ENCODE peak calls at places on chromosomes 4 and X, in five cellular contexts. K, W, J, A and L are unnamed samples.

GRCh38 chrX:105190252-105190853 is 30.1 kb downstream of the TEX13A start:
- DNase-seq in K (peak), W (no peak), J (no peak), A (no peak), L (peak)

GRCh38 chr4:30614771-30615170 is 105.4 kb upstream of the PCDH7 start:
- DNase-seq in K (peak), W (no peak), J (no peak), A (no peak), L (no peak)

GRCh38 chr4:26916195-26916594 is 55.6 kb downstream of the STIM2 start:
- DNase-seq in K (peak), W (no peak), J (no peak), A (no peak), L (peak)

GRCh38 chr4:137394000-137394399 is 138.3 kb downstream of the PCDH18 start:
- DNase-seq in K (no peak), W (no peak), J (no peak), A (no peak), L (no peak)

GRCh38 chrX:41688835-41689234 is at the start of gene GPR34:
- DNase-seq in K (no peak), W (no peak), J (no peak), A (no peak), L (no peak)

GRCh38 chr4:143402776-143403550 is 66.3 kb downstream of the GAB1 start:
- DNase-seq in K (no peak), W (no peak), J (no peak), A (no peak), L (no peak)

GRCh38 chrX:140815868-140816267 is 106.3 kb downstream of the LINC00632 start:
- DNase-seq in K (peak), W (no peak), J (no peak), A (no peak), L (peak)

GRCh38 chrX:10177620-10178019 is 20.8 kb downstream of the CLCN4 start:
- DNase-seq in K (no peak), W (no peak), J (no peak), A (no peak), L (no peak)

GRCh38 chr4:118206627-118207026 is 146.2 kb downstream of the PRSS12 start:
- DNase-seq in K (no peak), W (no peak), J (no peak), A (no peak), L (no peak)

GRCh38 chr4:68865178-68865638 is 49.4 kb downstream of the UGT2B10 start:
- DNase-seq in K (no peak), W (no peak), J (no peak), A (no peak), L (no peak)

GRCh38 chrX:24149346-24150050 is at the start of gene ZFX:
- DNase-seq in K (peak), W (peak), J (peak), A (peak), L (peak)

GRCh38 chr4:3062466-3062865 is 11.9 kb downstream of the HTT-AS start:
- DNase-seq in K (no peak), W (no peak), J (no peak), A (no peak), L (peak)

GRCh38 chr4:151104621-151105020 is 5.2 kb downstream of the RPS3A start:
- DNase-seq in K (no peak), W (no peak), J (no peak), A (no peak), L (no peak)

GRCh38 chr4:530017-530781 is 31.2 kb downstream of the PIGG start:
- DNase-seq in K (no peak), W (no peak), J (no peak), A (peak), L (no peak)

GRCh38 chrX:25158635-25159034 is 142.9 kb upstream of the ARX start:
- DNase-seq in K (peak), W (no peak), J (no peak), A (no peak), L (no peak)

GRCh38 chrX:16278927-16279326 is 111.6 kb downstream of the MAGEB17 start:
- DNase-seq in K (peak), W (no peak), J (no peak), A (no peak), L (no peak)

GRCh38 chr4:125315571-125316390 is 1.0 kb downstream of the FAT4 start:
- DNase-seq in K (peak), W (no peak), J (peak), A (peak), L (peak)

GRCh38 chr4:156560701-156561100 is 410.9 kb downstream of the PDGFC start:
- DNase-seq in K (no peak), W (no peak), J (no peak), A (no peak), L (peak)

GRCh38 chrX:110399497-110399896 is 40.8 kb downstream of the RTL9 start:
- DNase-seq in K (no peak), W (no peak), J (no peak), A (no peak), L (no peak)

GRCh38 chr4:164731827-164732474 is 22.0 kb upstream of the SMIM31 start:
- DNase-seq in K (peak), W (peak), J (peak), A (no peak), L (peak)

GRCh38 chrX:11953615-11954014 is 184.7 kb upstream of the FRMPD4 start:
- DNase-seq in K (no peak), W (no peak), J (no peak), A (no peak), L (peak)

GRCh38 chr4:70877539-70877938 is 24.6 kb upstream of the MOB1B start:
- DNase-seq in K (no peak), W (no peak), J (no peak), A (no peak), L (no peak)

GRCh38 chr4:87912164-87913004 is 63.1 kb upstream of the SPP1 start:
- DNase-seq in K (no peak), W (no peak), J (no peak), A (no peak), L (no peak)

GRCh38 chrX:44306336-44306735 is 37.1 kb downstream of the EFHC2 start:
- DNase-seq in K (peak), W (no peak), J (no peak), A (no peak), L (peak)

GRCh38 chrX:39815621-39816020 is 282.1 kb downstream of the BCOR start:
- DNase-seq in K (no peak), W (no peak), J (no peak), A (no peak), L (no peak)

GRCh38 chr4:39613093-39613656 is 25.5 kb downstream of the SMIM14 start:
- DNase-seq in K (no peak), W (no peak), J (no peak), A (no peak), L (no peak)

GRCh38 chr4:170305627-170306026 is 215.9 kb upstream of the AADAT start:
- DNase-seq in K (no peak), W (no peak), J (no peak), A (no peak), L (no peak)

GRCh38 chr4:149885896-149886295 is 70.3 kb upstream of the IQCM start:
- DNase-seq in K (no peak), W (no peak), J (no peak), A (no peak), L (peak)

GRCh38 chr4:106986486-106986885 is 49.6 kb downstream of the DKK2 start:
- DNase-seq in K (peak), W (no peak), J (no peak), A (no peak), L (peak)

GRCh38 chr4:128310266-128310697 is 22.7 kb upstream of the PGRMC2 start:
- DNase-seq in K (no peak), W (no peak), J (no peak), A (no peak), L (no peak)

GRCh38 chrX:12956704-12957541 is 18.0 kb upstream of the TMSB4X start:
- DNase-seq in K (peak), W (peak), J (no peak), A (no peak), L (no peak)